ENCODE peak calls at places on chromosomes 11 and 22, in eight cellular contexts. E is GM20000; L is naive thymus-derived CD8-positive, alpha-beta T cell; K is stimulated activated CD4-positive, alpha-beta T cell treated with anti-CD3 and anti-CD28 coated beads, Interleukin-2, amount 100 ng/mL, for 48 hours; U is naive thymus-derived CD4-positive, alpha-beta T cell; M is PC-9; G is fibroblast of the aortic adventitia; B is progenitor cell of endocrine pancreas. Z is an unnamed sample.

GRCh38 chr11:117180661-117181585 is 2.4 kb downstream of the SIDT2 start:
- DNase-seq in E (peak), L (peak), K (peak), U (peak), M (no peak), G (peak), B (peak), Z (peak)

GRCh38 chr22:47167056-47167455 is 404.6 kb downstream of the TBC1D22A start:
- DNase-seq in E (no peak), L (no peak), K (no peak), U (no peak), M (no peak), G (no peak), B (no peak), Z (no peak)

GRCh38 chr11:60125962-60126585 is 37.6 kb downstream of the MS4A2 start:
- DNase-seq in E (no peak), L (no peak), K (no peak), U (no peak), M (no peak), G (no peak), B (no peak), Z (no peak)

GRCh38 chr11:64086263-64086938 is 50.7 kb downstream of the FLRT1 start:
- DNase-seq in E (no peak), L (no peak), K (no peak), U (no peak), M (no peak), G (peak), B (no peak), Z (no peak)

GRCh38 chr11:71948314-71949027 is 19.6 kb downstream of the RNF121 start:
- DNase-seq in E (no peak), L (no peak), K (no peak), U (no peak), M (no peak), G (peak), B (no peak), Z (no peak)

GRCh38 chr11:122068096-122068495 is 47.9 kb downstream of the BLID start:
- DNase-seq in E (no peak), L (no peak), K (no peak), U (no peak), M (no peak), G (no peak), B (no peak), Z (no peak)

GRCh38 chr11:30197869-30198268 is 32.9 kb upstream of the FSHB start:
- DNase-seq in E (no peak), L (no peak), K (no peak), U (no peak), M (no peak), G (peak), B (no peak), Z (peak)

GRCh38 chr11:135075740-135076139 is 663.7 kb upstream of the B3GAT1 start:
- DNase-seq in E (no peak), L (peak), K (peak), U (peak), M (peak), G (peak), B (no peak), Z (no peak)

GRCh38 chr11:55895216-55895615 is 12.1 kb downstream of the TRIM51 start:
- DNase-seq in E (no peak), L (no peak), K (no peak), U (no peak), M (no peak), G (no peak), B (no peak), Z (no peak)

GRCh38 chr11:123217897-123218296 is 22.8 kb upstream of the CLMP start:
- DNase-seq in E (no peak), L (no peak), K (no peak), U (no peak), M (no peak), G (no peak), B (no peak), Z (no peak)

GRCh38 chr11:66309475-66309874 is 7.4 kb downstream of the CD248 start:
- DNase-seq in E (no peak), L (no peak), K (no peak), U (no peak), M (no peak), G (no peak), B (no peak), Z (no peak)

GRCh38 chr11:12901874-12902481 is 107.1 kb upstream of the RASSF10 start:
- DNase-seq in E (no peak), L (no peak), K (no peak), U (no peak), M (no peak), G (no peak), B (no peak), Z (no peak)

Z was measured in RWPE2.